ENCODE peak calls at places on chromosomes 3 and 15, in nine cellular contexts. V is Ammon's horn; B is H9; X is activated naive CD4-positive, alpha-beta T cell treated with anti-CD3 and anti-CD28 coated beads for 36 hours; Q is putamen; S is OCI-M1; G is HuH-7; Y is T follicular helper cell; H is GM03348. U is an unnamed sample.

GRCh38 chr3:172106989-172107388 is 67.6 kb downstream of the FNDC3B start:
- DNase-seq in Q (peak; percentile 36), G (no peak), X (peak; percentile 79), Y (peak; percentile 34), S (peak; percentile 92), V (peak; percentile 67), H (no peak), B (no peak), U (no peak)

GRCh38 chr3:67383379-67383778 is 271.0 kb downstream of the SUCLG2 start:
- DNase-seq in S (no peak), G (no peak), Q (no peak), X (no peak), B (no peak), V (no peak), Y (no peak), H (no peak), U (no peak)

GRCh38 chr3:100710355-100711198 is 1.3 kb downstream of the TFG start:
- DNase-seq in Y (peak; percentile 33), Q (no peak), G (peak; percentile 52), S (peak; percentile 85), V (no peak), X (peak; percentile 93), H (peak; percentile 68), B (peak; percentile 33), U (peak; percentile 58)

GRCh38 chr3:133644768-133645167 is 17.0 kb downstream of the TOPBP1 start:
- DNase-seq in Y (no peak), G (no peak), V (no peak), H (peak; percentile 16), X (no peak), S (no peak), Q (peak; percentile 2), B (no peak), U (peak; percentile 48)

GRCh38 chr3:118144919-118145318 is 889.7 kb downstream of the IGSF11 start:
- DNase-seq in G (no peak), V (no peak), S (peak; percentile 22), B (no peak), Q (no peak), X (no peak), H (no peak), Y (no peak), U (no peak)

GRCh38 chr3:77460326-77460725 is 420.4 kb downstream of the ROBO2 start:
- DNase-seq in H (no peak), S (no peak), G (no peak), X (no peak), V (no peak), Y (no peak), Q (no peak), B (no peak), U (no peak)

GRCh38 chr15:54719325-54719724 is 477.4 kb downstream of the RSL24D1 start:
- DNase-seq in Y (no peak), G (no peak), Q (no peak), H (no peak), B (no peak), X (no peak), V (no peak), S (no peak), U (no peak)

GRCh38 chr3:101544181-101544850 is 17.4 kb upstream of the TRMT10C start:
- DNase-seq in B (no peak), X (no peak), Y (no peak), Q (no peak), V (no peak), H (no peak), G (no peak), S (peak; percentile 38), U (no peak)

GRCh38 chr15:78502641-78503040 is 4.7 kb upstream of the HYKK start:
- DNase-seq in Y (no peak), G (no peak), B (no peak), H (no peak), V (no peak), X (no peak), S (no peak), Q (no peak), U (no peak)

GRCh38 chr3:179765396-179765795 is 112.6 kb downstream of the USP13 start:
- DNase-seq in V (no peak), X (no peak), Y (no peak), Q (no peak), S (no peak), B (no peak), G (no peak), H (peak; percentile 18), U (no peak)

U was measured in HepG2.